ENCODE peak calls at places on chromosomes 13 and 19, in ten cellular contexts. One of them, this sample, is unnamed.

GRCh38 chr13:33034061-33034460 is 17.8 kb downstream of the KL start:
- DNase-seq in activated naive CD4-positive, alpha-beta T cell treated with anti-CD3 and anti-CD28 coated beads, Interleukin-2, amount 10 ng/mL, durations not matched to agents 7 days and 5 days: no peak
- DNase-seq in stimulated activated naive CD8-positive, alpha-beta T cell treated with anti-CD3 and anti-CD28 coated beads, Interleukin-15, amount 100 ng/mL, for 72 hours: no peak
- DNase-seq in H54: no peak
- DNase-seq in CD8-positive, alpha-beta memory T cell: no peak
- DNase-seq in stimulated activated CD8-positive, alpha-beta memory T cell treated with anti-CD3 and anti-CD28 coated beads, Interleukin-7, amount 100 ng/mL, for 48 hours: no peak
- DNase-seq in A549: no peak
- DNase-seq in AG04450: no peak
- DNase-seq in uterus: no peak
- DNase-seq in neural crest cell: no peak
- DNase-seq in this sample: no peak

GRCh38 chr13:79483302-79483701 is 2.3 kb downstream of the NDFIP2 start:
- DNase-seq in activated naive CD4-positive, alpha-beta T cell treated with anti-CD3 and anti-CD28 coated beads, Interleukin-2, amount 10 ng/mL, durations not matched to agents 7 days and 5 days: no peak
- DNase-seq in stimulated activated naive CD8-positive, alpha-beta T cell treated with anti-CD3 and anti-CD28 coated beads, Interleukin-15, amount 100 ng/mL, for 72 hours: no peak
- DNase-seq in H54: no peak
- DNase-seq in CD8-positive, alpha-beta memory T cell: no peak
- DNase-seq in stimulated activated CD8-positive, alpha-beta memory T cell treated with anti-CD3 and anti-CD28 coated beads, Interleukin-7, amount 100 ng/mL, for 48 hours: no peak
- DNase-seq in A549: no peak
- DNase-seq in AG04450: no peak
- DNase-seq in uterus: no peak
- DNase-seq in neural crest cell: no peak
- DNase-seq in this sample: no peak

GRCh38 chr13:49784886-49785570 is 7.5 kb downstream of the KPNA3 start:
- DNase-seq in activated naive CD4-positive, alpha-beta T cell treated with anti-CD3 and anti-CD28 coated beads, Interleukin-2, amount 10 ng/mL, durations not matched to agents 7 days and 5 days: no peak
- DNase-seq in stimulated activated naive CD8-positive, alpha-beta T cell treated with anti-CD3 and anti-CD28 coated beads, Interleukin-15, amount 100 ng/mL, for 72 hours: no peak
- DNase-seq in H54: no peak
- DNase-seq in CD8-positive, alpha-beta memory T cell: no peak
- DNase-seq in stimulated activated CD8-positive, alpha-beta memory T cell treated with anti-CD3 and anti-CD28 coated beads, Interleukin-7, amount 100 ng/mL, for 48 hours: no peak
- DNase-seq in A549: no peak
- DNase-seq in AG04450: no peak
- DNase-seq in uterus: no peak
- DNase-seq in neural crest cell: no peak
- DNase-seq in this sample: no peak

GRCh38 chr19:722553-723101 is 13.9 kb downstream of the PALM start:
- DNase-seq in activated naive CD4-positive, alpha-beta T cell treated with anti-CD3 and anti-CD28 coated beads, Interleukin-2, amount 10 ng/mL, durations not matched to agents 7 days and 5 days: no peak
- DNase-seq in stimulated activated naive CD8-positive, alpha-beta T cell treated with anti-CD3 and anti-CD28 coated beads, Interleukin-15, amount 100 ng/mL, for 72 hours: no peak
- DNase-seq in H54: no peak
- DNase-seq in CD8-positive, alpha-beta memory T cell: no peak
- DNase-seq in stimulated activated CD8-positive, alpha-beta memory T cell treated with anti-CD3 and anti-CD28 coated beads, Interleukin-7, amount 100 ng/mL, for 48 hours: no peak
- DNase-seq in A549: no peak
- DNase-seq in AG04450: no peak
- DNase-seq in uterus: no peak
- DNase-seq in neural crest cell: no peak
- DNase-seq in this sample: no peak

GRCh38 chr13:31545616-31546015 is 193.7 kb upstream of the RXFP2 start:
- DNase-seq in activated naive CD4-positive, alpha-beta T cell treated with anti-CD3 and anti-CD28 coated beads, Interleukin-2, amount 10 ng/mL, durations not matched to agents 7 days and 5 days: no peak
- DNase-seq in stimulated activated naive CD8-positive, alpha-beta T cell treated with anti-CD3 and anti-CD28 coated beads, Interleukin-15, amount 100 ng/mL, for 72 hours: no peak
- DNase-seq in H54: no peak
- DNase-seq in CD8-positive, alpha-beta memory T cell: no peak
- DNase-seq in stimulated activated CD8-positive, alpha-beta memory T cell treated with anti-CD3 and anti-CD28 coated beads, Interleukin-7, amount 100 ng/mL, for 48 hours: no peak
- DNase-seq in A549: no peak
- DNase-seq in AG04450: no peak
- DNase-seq in uterus: no peak
- DNase-seq in neural crest cell: no peak
- DNase-seq in this sample: no peak

GRCh38 chr19:7998081-7998480 is 7.4 kb downstream of the ELAVL1 start:
- DNase-seq in activated naive CD4-positive, alpha-beta T cell treated with anti-CD3 and anti-CD28 coated beads, Interleukin-2, amount 10 ng/mL, durations not matched to agents 7 days and 5 days: no peak
- DNase-seq in stimulated activated naive CD8-positive, alpha-beta T cell treated with anti-CD3 and anti-CD28 coated beads, Interleukin-15, amount 100 ng/mL, for 72 hours: no peak
- DNase-seq in H54: no peak
- DNase-seq in CD8-positive, alpha-beta memory T cell: no peak
- DNase-seq in stimulated activated CD8-positive, alpha-beta memory T cell treated with anti-CD3 and anti-CD28 coated beads, Interleukin-7, amount 100 ng/mL, for 48 hours: no peak
- DNase-seq in A549: no peak
- DNase-seq in AG04450: no peak
- DNase-seq in uterus: no peak
- DNase-seq in neural crest cell: no peak
- DNase-seq in this sample: no peak

GRCh38 chr19:19062454-19063182 is 1.2 kb upstream of the SLC25A42 start:
- DNase-seq in activated naive CD4-positive, alpha-beta T cell treated with anti-CD3 and anti-CD28 coated beads, Interleukin-2, amount 10 ng/mL, durations not matched to agents 7 days and 5 days: no peak
- DNase-seq in stimulated activated naive CD8-positive, alpha-beta T cell treated with anti-CD3 and anti-CD28 coated beads, Interleukin-15, amount 100 ng/mL, for 72 hours: peak
- DNase-seq in H54: peak
- DNase-seq in CD8-positive, alpha-beta memory T cell: no peak
- DNase-seq in stimulated activated CD8-positive, alpha-beta memory T cell treated with anti-CD3 and anti-CD28 coated beads, Interleukin-7, amount 100 ng/mL, for 48 hours: no peak
- DNase-seq in A549: no peak
- DNase-seq in AG04450: peak
- DNase-seq in uterus: no peak
- DNase-seq in neural crest cell: no peak
- DNase-seq in this sample: no peak

GRCh38 chr19:43755256-43755801 is 567 bp upstream of the SMG9 start:
- DNase-seq in activated naive CD4-positive, alpha-beta T cell treated with anti-CD3 and anti-CD28 coated beads, Interleukin-2, amount 10 ng/mL, durations not matched to agents 7 days and 5 days: peak
- DNase-seq in stimulated activated naive CD8-positive, alpha-beta T cell treated with anti-CD3 and anti-CD28 coated beads, Interleukin-15, amount 100 ng/mL, for 72 hours: peak
- DNase-seq in H54: no peak
- DNase-seq in CD8-positive, alpha-beta memory T cell: peak
- DNase-seq in stimulated activated CD8-positive, alpha-beta memory T cell treated with anti-CD3 and anti-CD28 coated beads, Interleukin-7, amount 100 ng/mL, for 48 hours: peak
- DNase-seq in A549: peak
- DNase-seq in AG04450: no peak
- DNase-seq in uterus: peak
- DNase-seq in neural crest cell: peak
- DNase-seq in this sample: peak

GRCh38 chr19:48321372-48321621 is 4.1 kb upstream of the EMP3 start:
- DNase-seq in activated naive CD4-positive, alpha-beta T cell treated with anti-CD3 and anti-CD28 coated beads, Interleukin-2, amount 10 ng/mL, durations not matched to agents 7 days and 5 days: peak
- DNase-seq in stimulated activated naive CD8-positive, alpha-beta T cell treated with anti-CD3 and anti-CD28 coated beads, Interleukin-15, amount 100 ng/mL, for 72 hours: peak
- DNase-seq in H54: peak
- DNase-seq in CD8-positive, alpha-beta memory T cell: peak
- DNase-seq in stimulated activated CD8-positive, alpha-beta memory T cell treated with anti-CD3 and anti-CD28 coated beads, Interleukin-7, amount 100 ng/mL, for 48 hours: peak
- DNase-seq in A549: peak
- DNase-seq in AG04450: no peak
- DNase-seq in uterus: peak
- DNase-seq in neural crest cell: peak
- DNase-seq in this sample: peak

This sample was measured in GM06990.